ENCODE peak calls at places on chromosomes 5 and 9, in six cellular contexts. B is HT1080; U is ACHN; X is activated gamma-delta T cell treated with anti-CD3 and anti-CD28 coated beads, Interleukin-2, amount 50 U/mL, for 16 hours; V is upper lobe of right lung; W is RPMI8226. M is an unnamed sample.

GRCh38 chr5:90381213-90381929 is 28.2 kb downstream of the CETN3 start:
- DNase-seq in B (no peak), U (no peak), X (no peak), V (no peak), W (peak), M (no peak)

GRCh38 chr5:39906146-39906545 is 481.4 kb upstream of the DAB2 start:
- DNase-seq in B (peak), U (peak), X (no peak), V (no peak), W (no peak), M (no peak)

GRCh38 chr5:43019615-43020293 is 20.4 kb downstream of the ANXA2R start:
- DNase-seq in B (no peak), U (peak), X (peak), V (peak), W (peak), M (peak)

GRCh38 chr9:137267933-137268355 is 9.6 kb upstream of the TOR4A start:
- DNase-seq in B (no peak), U (no peak), X (no peak), V (no peak), W (no peak), M (no peak)

GRCh38 chr9:99004717-99005460 is 61.2 kb downstream of the COL15A1 start:
- DNase-seq in B (no peak), U (no peak), X (no peak), V (no peak), W (no peak), M (no peak)

GRCh38 chr9:114594136-114594535 is 6.6 kb downstream of the ATP6V1G1 start:
- DNase-seq in B (no peak), U (no peak), X (no peak), V (no peak), W (no peak), M (no peak)

GRCh38 chr9:106916491-106917235 is 53.7 kb downstream of the ZNF462 start:
- DNase-seq in B (peak), U (peak), X (no peak), V (no peak), W (no peak), M (no peak)

GRCh38 chr5:947626-948471 is 55.2 kb downstream of the TRIP13 start:
- DNase-seq in B (no peak), U (peak), X (no peak), V (no peak), W (no peak), M (no peak)

GRCh38 chr5:141513021-141513626 is 24.2 kb downstream of the PCDHGC5 start:
- DNase-seq in B (no peak), U (peak), X (no peak), V (no peak), W (no peak), M (no peak)

GRCh38 chr5:137735531-137736284 is at the start of gene KLHL3:
- DNase-seq in B (no peak), U (peak), X (no peak), V (peak), W (peak), M (no peak)

M was measured in natural killer cell treated with Interleukin-12 subunit alpha and Interleukin-12 subunit beta and Interleukin-15 and Interleukin-18, amount 100 ng/mL, for 72 hours.